ENCODE peak calls at places on chromosome 1, in six cellular contexts. I is thoracic aorta, J is ovary, W is PC-3, C is tibial nerve, S is spleen. B is an unnamed sample.

GRCh38 chr1:18940303-18941020 is 16.0 kb downstream of the IFFO2 start:
- DNase-seq in W (no peak), C (no peak), J (no peak), S (no peak), I (no peak), B (no peak)

GRCh38 chr1:55252942-55253589 is 37.9 kb upstream of the USP24 start:
- DNase-seq in C (no peak), S (no peak), I (no peak), W (no peak), J (no peak), B (no peak)

GRCh38 chr1:36304970-36305914 is 926 bp upstream of the SH3D21 start:
- DNase-seq in W (no peak), C (no peak), J (no peak), S (no peak), I (no peak), B (no peak)

GRCh38 chr1:192907545-192908243 is 98.9 kb downstream of the RGS2 start:
- DNase-seq in I (no peak), C (peak; percentile 16), J (no peak), W (no peak), S (no peak), B (no peak)

GRCh38 chr1:180345148-180345547 is 115.1 kb downstream of the LHX4 start:
- DNase-seq in J (no peak), C (no peak), W (no peak), S (no peak), I (no peak), B (no peak)

GRCh38 chr1:220680085-220680687 is 10.0 kb upstream of the C1orf115 start:
- DNase-seq in W (peak; percentile 73), I (no peak), C (no peak), J (no peak), S (no peak), B (no peak)

GRCh38 chr1:246383791-246384190 is 123.3 kb downstream of the SMYD3 start:
- DNase-seq in W (no peak), I (no peak), J (no peak), C (no peak), S (no peak), B (no peak)

GRCh38 chr1:20083178-20083944 is 13.4 kb downstream of the PLA2G5 start:
- DNase-seq in C (no peak), S (no peak), W (no peak), I (no peak), J (no peak), B (no peak)

GRCh38 chr1:37479255-37480124 is 5.1 kb downstream of the ZC3H12A start:
- DNase-seq in S (peak; percentile 96), J (peak; percentile 73), C (peak; percentile 77), W (peak; percentile 98), I (peak; percentile 85), B (peak; percentile 68)

DNA sequence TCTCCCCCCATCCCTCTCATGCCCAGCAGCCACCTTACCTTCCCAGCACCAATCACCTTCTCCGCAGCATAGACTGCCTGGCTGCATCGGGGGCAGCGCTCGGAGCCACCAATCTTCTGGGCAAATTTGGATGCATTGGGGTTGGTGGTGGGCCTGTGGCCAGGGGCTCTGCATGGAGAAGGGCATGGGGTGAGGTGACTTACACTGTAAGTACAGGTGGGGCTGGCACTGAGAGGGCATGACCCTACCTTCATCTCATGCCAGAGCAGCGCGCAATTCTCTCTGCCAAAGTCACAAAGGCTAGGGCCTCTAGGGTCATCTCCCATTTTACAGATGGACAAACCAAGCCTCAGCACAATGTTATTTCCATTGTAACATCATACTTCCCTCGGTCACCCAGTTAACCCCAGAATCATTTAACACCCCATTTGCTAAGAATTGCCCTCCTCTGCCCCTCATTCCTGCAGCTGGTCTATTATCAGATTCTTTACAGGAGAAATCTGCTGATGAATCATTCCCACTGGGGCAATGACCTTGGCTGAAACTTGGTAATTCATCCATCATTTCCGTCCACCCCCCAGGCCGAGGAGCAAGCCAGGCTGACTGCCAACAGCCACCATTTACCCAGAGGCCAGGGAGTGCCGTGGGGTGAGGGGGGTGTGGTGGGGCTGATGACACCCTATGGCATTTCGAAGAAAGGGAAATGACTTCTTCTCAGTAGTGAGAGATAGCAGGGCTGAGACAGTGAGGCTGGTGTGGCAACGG is 17.9 kb downstream of the CSRP1 start:
- DNase-seq in C (peak; percentile 61), I (no peak), J (peak; percentile 62), S (peak; percentile 80), W (peak; percentile 94), B (peak; percentile 52)
- H3K36me3 ChIP-seq in C (peaks cover 8% of the 10 kb centered on the region), I (peaks cover 70% of the 10 kb centered on the region), J (no peaks in the 10 kb centered on the region), S (no peaks in the 10 kb centered on the region), W (peaks cover 43% of the 10 kb centered on the region), B (no peaks in the 10 kb centered on the region)

DNA sequence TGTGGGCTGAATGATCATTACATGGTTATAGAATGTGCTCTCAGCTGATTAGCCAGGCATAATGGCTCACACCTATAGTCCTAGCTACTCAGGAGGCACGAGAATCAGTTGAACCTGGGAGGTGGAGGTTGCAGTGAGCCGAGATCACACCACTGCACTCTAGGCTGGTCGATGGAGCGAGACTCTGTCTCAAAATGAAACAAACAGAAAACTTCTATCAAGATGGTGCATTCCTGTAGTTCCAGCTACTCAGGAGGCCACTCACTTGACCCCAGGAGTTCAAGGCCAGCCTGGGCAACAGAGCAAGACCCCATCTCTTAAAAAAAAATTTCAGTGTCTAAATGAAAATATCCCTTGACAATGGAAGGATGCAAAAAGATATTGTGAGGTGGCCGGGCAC is 10.9 kb downstream of the TIMM17A start:
- DNase-seq in I (no peak), J (no peak), S (no peak), C (no peak), W (no peak), B (no peak)
- H3K4me1 ChIP-seq in I (no peaks in the 10 kb centered on the region), J (no peaks in the 10 kb centered on the region), S (no peaks in the 10 kb centered on the region), C (no peaks in the 10 kb centered on the region), W (no peaks in the 10 kb centered on the region), B (no peaks in the 10 kb centered on the region)

DNA sequence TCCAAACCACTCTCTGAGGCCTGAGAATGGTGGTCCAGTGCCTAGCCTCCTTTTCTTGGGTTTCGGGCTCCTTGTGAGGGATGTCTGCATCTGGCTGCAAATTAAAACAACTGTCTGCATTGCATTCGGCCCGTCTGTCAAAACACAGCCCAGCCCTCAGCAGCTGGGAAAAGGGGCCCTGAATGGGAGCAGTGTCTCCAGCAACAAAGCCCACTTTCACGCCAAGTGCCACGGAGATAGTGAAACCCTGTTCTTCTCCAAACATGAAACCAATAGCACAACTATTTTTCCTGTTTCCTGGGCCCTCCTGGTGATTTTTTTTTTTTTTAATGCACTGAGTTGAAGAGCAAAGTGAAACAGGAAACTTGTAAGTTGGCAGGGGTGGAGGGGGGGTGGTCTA is 138.4 kb downstream of the PLXNA2 start:
- DNase-seq in J (no peak), C (no peak), S (no peak), W (no peak), I (no peak), B (no peak)
- H3K36me3 ChIP-seq in J (no peaks in the 10 kb centered on the region), C (no peaks in the 10 kb centered on the region), S (no peaks in the 10 kb centered on the region), W (no peaks in the 10 kb centered on the region), I (no peaks in the 10 kb centered on the region), B (no peaks in the 10 kb centered on the region)

GRCh38 chr1:183879966-183880365 is 75.0 kb downstream of the RGL1 start:
- DNase-seq in S (no peak), C (no peak), I (no peak), W (no peak), J (no peak), B (no peak)
- H3K4me1 ChIP-seq in S (peaks cover 41% of the 10 kb centered on the region), C (peaks cover 3% of the 10 kb centered on the region), I (peaks cover 27% of the 10 kb centered on the region), W (peaks cover 25% of the 10 kb centered on the region), J (peaks cover 22% of the 10 kb centered on the region), B (peaks cover 22% of the 10 kb centered on the region)

DNA sequence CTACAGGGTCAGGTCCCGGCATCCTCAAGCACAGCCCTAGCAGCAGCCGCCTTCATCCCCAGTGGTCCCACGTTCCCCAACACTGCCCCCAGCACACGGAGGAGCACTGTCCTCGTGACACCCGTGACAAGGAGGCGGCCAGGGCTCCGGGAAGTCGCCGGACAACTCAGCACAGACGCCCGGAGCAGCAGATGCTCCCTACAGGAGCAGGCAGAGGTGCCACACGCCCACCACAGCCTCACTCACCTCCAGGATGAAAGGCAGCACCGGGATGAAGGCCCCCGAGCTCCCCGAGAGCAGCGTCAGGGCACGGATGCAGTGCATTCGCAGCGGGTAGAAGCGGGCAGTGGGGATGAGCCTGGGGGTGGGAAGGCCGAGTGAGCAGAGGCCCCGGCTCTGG is 8.2 kb downstream of the NOC2L start:
- DNase-seq in W (no peak), S (no peak), C (no peak), J (no peak), I (no peak), B (no peak)
- H3K36me3 ChIP-seq in W (peaks cover 53% of the 10 kb centered on the region), S (peaks cover 7% of the 10 kb centered on the region), C (peaks cover 40% of the 10 kb centered on the region), J (no peaks in the 10 kb centered on the region), I (peaks cover 87% of the 10 kb centered on the region), B (no peaks in the 10 kb centered on the region)

B was measured in heart right ventricle.